ENCODE peak calls at places on chromosomes 16 and 17, in nine cellular contexts. A, S, L, P, U, W, R, O and B are unnamed samples.

GRCh38 chr17:76147211-76148014 is 6.4 kb upstream of the FOXJ1 start:
- DNase-seq in R (no peak), U (no peak), L (peak), S (peak), A (no peak), W (no peak), P (no peak), O (no peak), B (no peak)

GRCh38 chr17:81711814-81712467 is at the start of gene SLC25A10:
- DNase-seq in S (peak), O (peak), A (peak), P (peak), R (peak), W (no peak), U (peak), L (peak), B (peak)

GRCh38 chr17:690346-690745 is 24.3 kb downstream of the VPS53 start:
- DNase-seq in U (no peak), A (no peak), O (no peak), W (no peak), P (no peak), S (no peak), L (no peak), R (no peak), B (no peak)

GRCh38 chr17:57562231-57562630 is 182.9 kb downstream of the CCDC182 start:
- DNase-seq in R (no peak), U (no peak), O (no peak), P (no peak), L (no peak), W (no peak), S (no peak), A (no peak), B (no peak)

GRCh38 chr16:57092786-57093301 is 461 bp downstream of the CPNE2 start:
- DNase-seq in L (no peak), W (no peak), O (peak), S (peak), A (peak), U (no peak), P (no peak), R (no peak), B (no peak)

GRCh38 chr17:45346255-45347015 is 29.6 kb upstream of the MAP3K14 start:
- DNase-seq in A (peak), U (peak), O (no peak), R (no peak), P (no peak), W (no peak), S (peak), L (peak), B (no peak)

GRCh38 chr17:11264183-11264871 is 23.3 kb downstream of the SHISA6 start:
- DNase-seq in W (no peak), P (no peak), S (no peak), R (no peak), A (no peak), L (no peak), O (no peak), U (no peak), B (no peak)

GRCh38 chr16:70663524-70664324 is 17.4 kb downstream of the IL34 start:
- DNase-seq in S (no peak), L (no peak), W (no peak), R (no peak), U (no peak), O (no peak), A (no peak), P (no peak), B (no peak)

GRCh38 chr17:77366206-77366557 is 225.4 kb downstream of the SEC14L1 start:
- DNase-seq in O (no peak), R (no peak), S (no peak), P (no peak), A (no peak), U (no peak), W (no peak), L (no peak), B (no peak)

GRCh38 chr17:78374189-78374588 is 4.3 kb upstream of the PGS1 start:
- DNase-seq in S (no peak), O (no peak), W (no peak), R (no peak), P (no peak), A (no peak), U (no peak), L (no peak), B (no peak)

GRCh38 chr17:72134560-72135399 is 14.0 kb downstream of the SOX9 start:
- DNase-seq in W (no peak), R (no peak), L (peak), P (no peak), U (no peak), A (no peak), S (no peak), O (no peak), B (no peak)

GRCh38 chr17:61862105-61862574 is 1.2 kb downstream of the BRIP1 start:
- DNase-seq in L (peak), A (no peak), R (no peak), P (no peak), S (no peak), U (no peak), O (no peak), W (no peak), B (no peak)

GRCh38 chr17:48429638-48430586 is at the start of gene SKAP1:
- DNase-seq in R (no peak), W (no peak), U (no peak), S (peak), L (no peak), O (peak), A (peak), P (no peak), B (no peak)

GRCh38 chr16:53435066-53435688 is 906 bp downstream of the RBL2 start:
- DNase-seq in W (peak), S (peak), P (no peak), R (peak), O (peak), A (peak), U (peak), L (peak), B (peak)

GRCh38 chr17:62119373-62119772 is 54.3 kb upstream of the MED13 start:
- DNase-seq in P (no peak), W (no peak), R (no peak), U (no peak), O (no peak), A (no peak), S (no peak), L (no peak), B (no peak)

GRCh38 chr16:86566966-86567700 is 504 bp downstream of the FOXC2 start:
- DNase-seq in U (no peak), O (no peak), S (no peak), W (no peak), L (peak), A (peak), P (no peak), R (no peak), B (peak)

GRCh38 chr17:61551255-61551742 is 39.7 kb downstream of the NACA2 start:
- DNase-seq in P (no peak), R (peak), A (no peak), U (no peak), O (no peak), S (no peak), L (peak), W (peak), B (no peak)

GRCh38 chr16:14485811-14486519 is 144.1 kb downstream of the PARN start:
- DNase-seq in A (no peak), O (no peak), R (no peak), U (no peak), P (no peak), S (no peak), W (no peak), L (no peak), B (no peak)